ENCODE peak calls at places on chromosomes 3 and 15, in six cellular contexts. K, D, N, B, J and O are unnamed samples.

GRCh38 chr3:70820397-70820796 is 508.0 kb upstream of the MDFIC2 start:
- DNase-seq in K (no peak), D (no peak), N (no peak), B (no peak), J (no peak), O (no peak)

GRCh38 chr15:90435652-90436337 is 47.8 kb downstream of the IQGAP1 start:
- DNase-seq in K (no peak), D (no peak), N (no peak), B (no peak), J (no peak), O (no peak)

GRCh38 chr15:88932271-88932874 is 19.2 kb upstream of the MFGE8 start:
- DNase-seq in K (no peak), D (no peak), N (no peak), B (peak), J (no peak), O (no peak)

GRCh38 chr15:38389924-38390542 is 63.9 kb upstream of the FAM98B start:
- DNase-seq in K (peak), D (peak), N (no peak), B (peak), J (peak), O (peak)

GRCh38 chr3:69806735-69807438 is 67.6 kb downstream of the MITF start:
- DNase-seq in K (no peak), D (no peak), N (no peak), B (no peak), J (no peak), O (no peak)

GRCh38 chr3:71896751-71897150 is 111.8 kb upstream of the PROK2 start:
- DNase-seq in K (no peak), D (no peak), N (no peak), B (no peak), J (no peak), O (no peak)

GRCh38 chr3:86988986-86989385 is 2.0 kb downstream of the VGLL3 start:
- DNase-seq in K (no peak), D (no peak), N (no peak), B (no peak), J (no peak), O (no peak)

GRCh38 chr3:108106031-108106430 is 15.2 kb upstream of the CD47 start:
- DNase-seq in K (no peak), D (no peak), N (no peak), B (no peak), J (no peak), O (no peak)

GRCh38 chr3:48016336-48016973 is at the start of gene MAP4:
- DNase-seq in K (no peak), D (no peak), N (no peak), B (peak), J (peak), O (no peak)

GRCh38 chr15:88890495-88890894 is 4.8 kb downstream of the HAPLN3 start:
- DNase-seq in K (no peak), D (no peak), N (no peak), B (no peak), J (no peak), O (no peak)

GRCh38 chr3:58627580-58627894 is 39.0 kb downstream of the FAM3D start:
- DNase-seq in K (no peak), D (peak), N (no peak), B (no peak), J (no peak), O (peak)

GRCh38 chr15:77186518-77187095 is 115.7 kb upstream of the TSPAN3 start:
- DNase-seq in K (peak), D (no peak), N (no peak), B (no peak), J (peak), O (no peak)

GRCh38 chr3:157785071-157785826 is 282.0 kb upstream of the VEPH1 start:
- DNase-seq in K (peak), D (no peak), N (no peak), B (peak), J (peak), O (no peak)

GRCh38 chr15:36080759-36081158 is 498.7 kb upstream of the CDIN1 start:
- DNase-seq in K (no peak), D (no peak), N (no peak), B (no peak), J (no peak), O (no peak)

GRCh38 chr15:67019886-67020520 is 45.4 kb upstream of the SMAD3 start:
- DNase-seq in K (no peak), D (no peak), N (no peak), B (no peak), J (no peak), O (no peak)

GRCh38 chr3:98709433-98709832 is 53.7 kb upstream of the ST3GAL6 start:
- DNase-seq in K (no peak), D (no peak), N (no peak), B (no peak), J (no peak), O (no peak)

GRCh38 chr3:99128740-99129505 is 227.4 kb upstream of the DCBLD2 start:
- DNase-seq in K (peak), D (no peak), N (no peak), B (no peak), J (no peak), O (no peak)

GRCh38 chr3:172307143-172307560 is 141.1 kb downstream of the GHSR start:
- DNase-seq in K (no peak), D (no peak), N (no peak), B (no peak), J (peak), O (no peak)

GRCh38 chr3:187230011-187230410 is 32.7 kb downstream of the RTP1 start:
- DNase-seq in K (no peak), D (no peak), N (no peak), B (no peak), J (no peak), O (no peak)

GRCh38 chr3:74897006-74897405 is 282.5 kb upstream of the CNTN3 start:
- DNase-seq in K (no peak), D (no peak), N (no peak), B (no peak), J (no peak), O (no peak)

GRCh38 chr3:138081371-138082084 is 33.9 kb downstream of the DZIP1L start:
- DNase-seq in K (no peak), D (no peak), N (no peak), B (no peak), J (no peak), O (no peak)

GRCh38 chr3:169147246-169148008 is 516.1 kb downstream of the MECOM start:
- DNase-seq in K (no peak), D (peak), N (no peak), B (peak), J (peak), O (peak)

GRCh38 chr3:44104668-44105321 is 136.9 kb upstream of the TOPAZ1 start:
- DNase-seq in K (peak), D (no peak), N (peak), B (no peak), J (peak), O (no peak)

GRCh38 chr3:178856804-178857203 is 214.8 kb downstream of the ZMAT3 start:
- DNase-seq in K (no peak), D (no peak), N (no peak), B (no peak), J (no peak), O (no peak)

GRCh38 chr15:63985221-63986184 is 60.8 kb downstream of the DAPK2 start:
- DNase-seq in K (no peak), D (peak), N (no peak), B (peak), J (no peak), O (peak)

GRCh38 chr3:32239638-32240550 is 1.4 kb downstream of the CMTM8 start:
- DNase-seq in K (peak), D (peak), N (peak), B (no peak), J (peak), O (peak)

GRCh38 chr15:86138798-86139197 is 59.1 kb downstream of the AGBL1 start:
- DNase-seq in K (no peak), D (no peak), N (no peak), B (no peak), J (no peak), O (no peak)

GRCh38 chr3:128334766-128335165 is 131.9 kb downstream of the DNAJB8 start:
- DNase-seq in K (no peak), D (no peak), N (no peak), B (no peak), J (no peak), O (no peak)

GRCh38 chr3:191919627-191920026 is 458.7 kb downstream of the PYDC2 start:
- DNase-seq in K (no peak), D (no peak), N (no peak), B (no peak), J (no peak), O (no peak)

GRCh38 chr3:12229896-12230295 is 59.0 kb upstream of the PPARG start:
- DNase-seq in K (no peak), D (peak), N (no peak), B (no peak), J (no peak), O (no peak)

GRCh38 chr3:64262574-64263114 is 37.4 kb upstream of the PRICKLE2 start:
- DNase-seq in K (no peak), D (no peak), N (no peak), B (no peak), J (no peak), O (no peak)

GRCh38 chr3:66442254-66443249 is 58.3 kb downstream of the LRIG1 start:
- DNase-seq in K (no peak), D (peak), N (no peak), B (peak), J (peak), O (peak)

GRCh38 chr3:195823998-195824397 is 12.3 kb upstream of the MUC4 start:
- DNase-seq in K (no peak), D (peak), N (no peak), B (no peak), J (peak), O (no peak)

GRCh38 chr3:172305552-172305951 is 142.7 kb downstream of the GHSR start:
- DNase-seq in K (no peak), D (no peak), N (no peak), B (peak), J (no peak), O (no peak)

GRCh38 chr15:47410243-47410642 is 307.1 kb upstream of the SEMA6D start:
- DNase-seq in K (no peak), D (no peak), N (no peak), B (no peak), J (no peak), O (no peak)

GRCh38 chr3:181558870-181559269 is 152.9 kb upstream of the SOX2 start:
- DNase-seq in K (no peak), D (no peak), N (no peak), B (no peak), J (no peak), O (no peak)

GRCh38 chr3:19216669-19217337 is 68.5 kb downstream of the KCNH8 start:
- DNase-seq in K (no peak), D (peak), N (no peak), B (peak), J (no peak), O (peak)

GRCh38 chr15:78666010-78666409 is 25.0 kb upstream of the CHRNB4 start:
- DNase-seq in K (no peak), D (no peak), N (no peak), B (no peak), J (no peak), O (no peak)

GRCh38 chr15:41827880-41828746 is at the start of gene JMJD7:
- DNase-seq in K (peak), D (peak), N (peak), B (peak), J (peak), O (peak)

GRCh38 chr15:40695469-40695910 is 516 bp downstream of the RAD51 start:
- DNase-seq in K (no peak), D (no peak), N (no peak), B (no peak), J (peak), O (no peak)

GRCh38 chr3:129579991-129580390 is 26.5 kb downstream of the PLXND1 start:
- DNase-seq in K (no peak), D (no peak), N (no peak), B (no peak), J (no peak), O (no peak)
- TF ChIP-seq POLR2A in K (no peak), D (no peak), N (no peak), B (no peak), J (no peak), O (no peak)

GRCh38 chr15:95558131-95558530 is 772.4 kb upstream of the NR2F2 start:
- DNase-seq in K (peak), D (no peak), N (no peak), B (no peak), J (no peak), O (no peak)

GRCh38 chr15:95556225-95556624 is 774.3 kb upstream of the NR2F2 start:
- DNase-seq in K (no peak), D (no peak), N (no peak), B (no peak), J (no peak), O (no peak)

GRCh38 chr15:95556866-95557225 is 773.7 kb upstream of the NR2F2 start:
- DNase-seq in K (peak), D (no peak), N (no peak), B (no peak), J (no peak), O (no peak)

GRCh38 chr15:95558916-95559315 is 771.6 kb upstream of the NR2F2 start:
- DNase-seq in K (no peak), D (no peak), N (no peak), B (no peak), J (no peak), O (no peak)

DNA sequence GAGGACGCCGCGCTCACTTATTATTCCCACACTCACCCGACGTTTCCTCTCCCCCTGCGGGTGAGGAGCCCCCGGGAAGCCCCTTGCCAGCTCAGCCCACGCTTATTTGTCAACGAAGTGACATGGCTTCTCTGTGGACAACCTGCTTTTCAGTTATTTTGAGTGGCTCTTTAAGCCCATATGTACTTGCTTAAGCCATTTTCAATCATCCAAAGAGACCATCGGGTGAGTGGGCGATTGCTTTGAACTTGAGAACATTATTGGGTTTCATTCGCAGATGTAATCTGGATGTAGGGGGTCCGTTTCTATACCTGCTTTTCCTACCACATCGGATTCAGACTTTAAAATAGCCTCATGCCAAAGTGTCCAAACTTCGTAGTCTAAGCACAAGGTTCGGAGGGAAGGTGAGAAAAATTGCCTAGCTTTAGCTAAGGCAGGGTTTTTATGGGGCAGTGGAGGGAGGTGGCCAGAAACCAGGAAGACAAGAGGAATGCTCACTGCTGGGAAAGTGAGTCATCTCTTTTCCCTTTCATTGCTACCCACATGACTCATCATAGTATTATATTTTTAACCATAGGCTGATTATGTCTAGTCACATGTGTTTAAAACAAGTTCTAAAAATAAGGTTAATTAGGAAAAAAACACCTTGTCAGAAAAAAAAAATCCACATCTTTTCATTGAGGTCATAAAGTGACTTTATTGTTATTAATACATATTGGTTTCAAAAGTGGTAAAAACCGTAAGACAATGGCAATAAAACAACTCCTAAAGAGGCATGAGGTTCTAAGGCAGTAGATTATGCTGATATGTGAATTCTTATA is 773.1 kb upstream of the NR2F2 start:
- DNase-seq in K (peak), D (no peak), N (no peak), B (no peak), J (peak), O (no peak)
- TF ChIP-seq POLR2A in K (no peak), D (no peak), N (no peak), B (no peak), J (no peak), O (no peak)

DNA sequence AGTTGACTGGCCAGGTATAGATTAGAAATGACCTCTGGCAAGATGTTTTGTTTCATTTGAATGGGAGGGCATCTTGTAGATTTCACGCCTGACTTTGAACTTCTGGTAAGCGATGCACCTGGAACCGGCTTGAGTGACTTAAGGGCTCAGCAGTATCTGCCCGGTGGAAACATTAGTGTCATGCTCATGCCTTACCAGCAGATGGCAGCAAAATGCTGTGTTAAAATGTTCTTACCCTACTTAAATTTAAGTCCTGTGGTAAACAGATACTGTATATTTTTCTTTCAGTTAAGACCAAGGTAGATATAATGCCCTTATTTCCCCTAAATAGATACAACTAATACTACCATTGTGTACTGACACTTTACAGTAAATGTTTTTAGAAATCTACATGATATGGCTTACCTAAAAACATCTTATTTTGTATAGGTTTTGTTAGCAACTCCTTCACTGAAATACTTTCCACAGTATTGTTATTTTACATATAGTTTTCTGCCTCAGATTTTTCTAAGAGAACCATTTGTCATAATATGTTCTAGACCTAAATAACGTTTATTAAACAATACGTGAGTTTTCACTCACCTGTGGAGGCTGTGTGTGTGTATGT is 25.5 kb downstream of the ASB7 start:
- DNase-seq in K (peak), D (peak), N (peak), B (peak), J (peak), O (peak)
- TF ChIP-seq POLR2A in K (no peak), D (no peak), N (no peak), B (no peak), J (no peak), O (no peak)

GRCh38 chr15:74136584-74137543 is 6.5 kb downstream of the ISLR2 start:
- DNase-seq in K (no peak), D (no peak), N (no peak), B (no peak), J (no peak), O (no peak)
- TF ChIP-seq POLR2A in K (no peak), D (no peak), N (no peak), B (no peak), J (no peak), O (no peak)

GRCh38 chr3:119810018-119810435 is 28.1 kb downstream of the NR1I2 start:
- DNase-seq in K (no peak), D (peak), N (peak), B (no peak), J (no peak), O (peak)
- TF ChIP-seq POLR2A in K (no peak), D (no peak), N (no peak), B (no peak), J (no peak), O (no peak)

GRCh38 chr3:141789281-141789680 is 26.1 kb downstream of the GRK7 start:
- DNase-seq in K (peak), D (no peak), N (no peak), B (no peak), J (peak), O (no peak)
- TF ChIP-seq POLR2A in K (no peak), D (no peak), N (no peak), B (no peak), J (no peak), O (no peak)

GRCh38 chr3:39407773-39408492 is 1.4 kb downstream of the RPSA start:
- DNase-seq in K (no peak), D (no peak), N (no peak), B (no peak), J (no peak), O (no peak)

GRCh38 chr3:39407259-39407629 is 724 bp downstream of the RPSA start:
- DNase-seq in K (no peak), D (no peak), N (no peak), B (no peak), J (no peak), O (no peak)

GRCh38 chr3:39406368-39407258 is at the start of gene RPSA:
- DNase-seq in K (peak), D (peak), N (peak), B (peak), J (peak), O (peak)

GRCh38 chr3:39409514-39410136 is 3.1 kb downstream of the RPSA start:
- DNase-seq in K (no peak), D (no peak), N (no peak), B (no peak), J (no peak), O (no peak)

DNA sequence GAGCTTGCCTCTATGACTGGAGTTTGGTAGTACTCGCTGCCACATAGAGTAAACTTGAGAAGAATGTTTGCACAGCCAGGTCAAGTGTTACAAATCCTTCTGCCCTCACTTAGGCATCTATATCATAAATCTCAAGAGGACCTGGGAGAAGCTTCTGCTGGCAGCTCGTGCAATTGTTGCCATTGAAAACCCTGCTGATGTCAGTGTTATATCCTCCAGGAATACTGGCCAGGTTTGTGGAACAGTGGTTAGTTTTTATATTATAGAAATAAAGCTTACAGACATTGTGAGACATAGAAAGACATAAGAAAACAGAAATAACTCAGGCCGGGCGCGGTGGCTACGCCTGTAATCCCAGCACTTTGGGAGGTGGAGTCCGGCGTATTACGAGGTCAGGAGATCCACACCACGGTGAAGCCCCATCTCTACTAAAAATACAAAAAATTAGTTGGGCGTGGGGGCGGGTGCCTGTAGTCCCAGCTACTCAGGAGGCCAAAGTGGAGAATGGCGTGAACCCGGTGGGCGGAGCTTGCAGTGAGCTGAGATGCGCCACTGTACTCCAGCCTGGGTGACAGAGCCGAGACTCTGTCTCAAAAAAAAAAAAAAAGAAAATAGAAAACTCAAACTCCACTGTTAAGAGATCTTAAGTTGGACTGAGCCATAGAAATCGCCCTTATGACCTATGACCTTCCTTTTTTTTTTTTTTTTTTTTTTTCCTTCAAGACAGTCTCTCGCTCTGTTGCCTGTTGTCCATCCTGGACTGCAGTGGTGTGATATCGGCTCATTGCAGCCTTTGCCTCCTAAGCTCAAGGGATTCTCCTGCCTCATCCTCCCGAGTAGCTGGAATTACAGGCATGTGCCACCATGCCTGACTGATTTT is 2.2 kb downstream of the RPSA start:
- DNase-seq in K (no peak), D (no peak), N (no peak), B (no peak), J (peak), O (no peak)
- TF ChIP-seq POLR2A in K (no peak), D (no peak), N (no peak), B (no peak), J (peak), O (no peak)